ENCODE peak calls at places on chromosomes 3 and 15, in four cellular contexts. S, D, A and K are unnamed samples.
A peak's percentile ranks its signal among the peaks of the same experiment; 100 is the strongest.

GRCh38 chr15:96247631-96248305 is 82.7 kb upstream of the NR2F2 start:
- DNase-seq in A (peak; percentile 86), S (no peak), D (no peak), K (no peak)

GRCh38 chr15:40353697-40354096 is 2.9 kb downstream of the PHGR1 start:
- DNase-seq in A (no peak), S (no peak), D (peak; percentile 81), K (no peak)

GRCh38 chr3:32238027-32238815 is at the start of gene CMTM8:
- DNase-seq in D (peak; percentile 84), A (no peak), S (peak; percentile 46), K (peak; percentile 72)

GRCh38 chr15:81071130-81071529 is 62.9 kb upstream of the CFAP161 start:
- DNase-seq in A (peak; percentile 76), S (no peak), D (no peak), K (peak; percentile 18)

GRCh38 chr3:101117981-101118380 is 124.8 kb upstream of the ABI3BP start:
- DNase-seq in S (no peak), D (no peak), A (peak; percentile 64), K (peak; percentile 15)

GRCh38 chr3:116446037-116446436 is 750 bp upstream of the LSAMP start:
- DNase-seq in D (no peak), S (no peak), A (no peak), K (no peak)

GRCh38 chr3:58766587-58767282 is 100.2 kb upstream of the FAM3D start:
- DNase-seq in S (no peak), A (no peak), D (no peak), K (no peak)

GRCh38 chr3:14290631-14291385 is 111.6 kb upstream of the SLC6A6 start:
- DNase-seq in D (no peak), S (no peak), A (peak; percentile 76), K (peak; percentile 41)

GRCh38 chr3:114213669-114214541 is 23.5 kb downstream of the ZNF80 start:
- DNase-seq in D (no peak), S (no peak), A (peak; percentile 68), K (peak; percentile 96)

GRCh38 chr15:58447244-58448010 is 15.6 kb downstream of the LIPC start:
- DNase-seq in A (peak; percentile 92), D (no peak), S (no peak), K (peak; percentile 65)

GRCh38 chr3:49654955-49655556 is 19.1 kb upstream of the APEH start:
- DNase-seq in D (peak; percentile 47), S (no peak), A (no peak), K (no peak)

GRCh38 chr3:48918388-48919214 is at the start of gene ARIH2:
- DNase-seq in A (peak; percentile 92), D (peak; percentile 94), S (peak; percentile 95), K (peak; percentile 93)

GRCh38 chr3:99774467-99774866 is 43.2 kb upstream of the CMSS1 start:
- DNase-seq in A (peak; percentile 89), D (no peak), S (no peak), K (peak; percentile 80)

GRCh38 chr3:187361835-187362234 is 6.3 kb upstream of the RTP4 start:
- DNase-seq in S (no peak), D (no peak), A (no peak), K (no peak)

GRCh38 chr3:195209083-195209835 is 61.7 kb downstream of the XXYLT1 start:
- DNase-seq in A (peak; percentile 26), D (no peak), S (peak; percentile 53), K (peak; percentile 33)

GRCh38 chr3:195212033-195212748 is 58.8 kb downstream of the XXYLT1 start:
- DNase-seq in D (no peak), A (no peak), S (no peak), K (no peak)

GRCh38 chr3:195208631-195209030 is 62.3 kb downstream of the XXYLT1 start:
- DNase-seq in A (no peak), D (no peak), S (no peak), K (no peak)

GRCh38 chr3:195208183-195208582 is 62.8 kb downstream of the XXYLT1 start:
- DNase-seq in A (no peak), S (no peak), D (no peak), K (peak; percentile 28)

GRCh38 chr3:195209836-195210551 is 61.0 kb downstream of the XXYLT1 start:
- DNase-seq in A (peak; percentile 78), D (no peak), S (peak; percentile 76), K (peak; percentile 93)
- H3K4me3 ChIP-seq in A (peak overlapping the region; percentile 48), D (no peak overlapping the region), S (peak overlapping the region; percentile 54), K (peak overlapping the region; percentile 8)

DNA sequence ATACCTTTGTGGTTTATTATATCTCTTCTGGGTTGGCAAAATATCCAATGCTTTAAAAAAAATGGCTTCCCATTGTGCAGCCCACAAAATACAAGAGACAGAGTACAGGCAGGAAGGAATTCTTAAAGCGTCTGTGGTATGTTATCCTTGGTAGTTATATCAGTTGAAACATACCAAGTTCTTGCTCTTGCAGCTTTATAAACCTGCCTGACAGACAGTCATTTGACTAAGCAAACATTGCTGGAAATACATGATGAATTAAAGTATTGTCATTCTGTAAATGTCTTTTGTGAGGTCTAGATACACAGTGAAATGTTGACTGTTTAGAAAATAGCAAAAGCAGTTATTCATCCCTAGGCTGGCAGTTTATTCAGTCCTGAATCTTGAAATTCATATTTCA is 44.8 kb upstream of the MAP3K13 start:
- DNase-seq in S (no peak), A (peak; percentile 24), D (no peak), K (no peak)
- TF ChIP-seq CTCF in S (no peak), A (no peak), D (no peak), K (no peak)

DNA sequence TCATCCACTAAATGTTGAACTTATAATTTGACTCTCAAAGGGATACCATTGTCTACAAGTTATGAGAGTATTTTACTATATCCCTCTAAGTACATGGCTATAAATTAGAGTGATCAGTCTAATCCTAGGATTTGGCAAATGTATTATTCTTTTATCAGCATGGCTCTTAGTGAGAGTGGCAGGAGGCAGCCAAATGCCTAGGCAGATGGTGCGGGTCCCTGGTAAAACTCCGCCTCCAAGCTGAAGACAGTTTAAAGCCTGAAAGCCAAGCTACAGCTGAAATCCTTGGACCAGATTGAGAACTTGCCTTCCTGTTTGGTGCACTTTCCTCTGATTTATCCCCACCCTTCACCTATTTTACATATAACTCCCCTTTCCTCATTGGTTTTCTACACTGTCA is 631.9 kb downstream of the SQOR start:
- DNase-seq in A (no peak), D (no peak), S (no peak), K (no peak)
- H3K4me3 ChIP-seq in A (no peak overlapping the region), D (no peak overlapping the region), S (no peak overlapping the region), K (no peak overlapping the region)

DNA sequence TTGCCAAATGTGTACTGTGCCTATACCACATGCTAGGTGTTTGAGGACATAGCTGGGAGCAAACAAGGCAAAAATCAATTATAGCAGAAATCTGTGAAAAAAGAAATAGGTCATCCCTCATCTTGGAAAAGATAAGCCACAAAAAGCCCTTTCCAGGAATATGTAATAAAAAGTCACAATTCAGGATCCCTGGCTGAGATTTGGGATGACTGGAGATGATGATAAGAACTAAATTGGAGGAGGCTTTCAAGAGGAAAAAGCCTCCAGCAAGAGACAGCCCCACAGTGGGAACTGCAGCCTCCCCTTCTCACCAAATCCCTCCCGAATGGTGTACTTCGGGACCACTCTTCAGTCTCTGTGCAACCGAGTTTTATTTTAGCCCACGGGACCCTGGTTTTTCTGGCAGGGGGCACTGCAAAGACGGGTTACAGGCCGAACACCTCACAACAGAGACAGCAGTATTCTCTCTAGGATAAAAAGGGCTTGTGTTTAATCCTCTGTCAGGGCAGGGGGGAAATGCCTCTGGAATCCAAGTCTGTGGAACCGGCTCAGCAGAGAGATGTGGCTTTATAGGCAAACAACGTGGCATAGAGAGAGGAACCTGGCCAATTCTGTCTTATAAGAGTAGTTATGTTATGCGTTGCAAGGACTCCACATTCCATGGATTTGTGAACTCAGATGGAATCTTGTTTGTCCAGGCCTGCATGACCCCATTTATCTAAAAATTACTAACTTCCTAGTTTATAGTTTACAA is 1.2 kb upstream of the LMCD1 start:
- DNase-seq in S (no peak), A (peak; percentile 91), D (no peak), K (no peak)
- TF ChIP-seq CTCF in S (no peak), A (peak; percentile 10), D (no peak), K (no peak)

GRCh38 chr3:183592820-183593219 is 37.3 kb upstream of the KLHL6 start:
- DNase-seq in A (no peak), S (no peak), D (no peak), K (no peak)
- H3K4me3 ChIP-seq in A (no peak overlapping the region), S (no peak overlapping the region), D (no peak overlapping the region), K (no peak overlapping the region)

GRCh38 chr3:77320514-77320913 is 280.6 kb downstream of the ROBO2 start:
- DNase-seq in A (peak; percentile 52), D (no peak), S (no peak), K (peak; percentile 65)
- TF ChIP-seq CTCF in A (peak; percentile 78), D (peak; percentile 60), S (peak; percentile 65), K (peak; percentile 59)